ENCODE peak calls at places on chromosomes 6 and 20, in nine cellular contexts. Q, K, P, C, M, A, I, O and N are unnamed samples.

GRCh38 chr20:53157443-53158408 is 185.6 kb downstream of the TSHZ2 start:
- DNase-seq in M (peak; percentile 5), A (no peak), Q (peak; percentile 46), P (no peak), I (peak; percentile 85), O (peak; percentile 20), C (peak; percentile 61), K (peak; percentile 2), N (peak; percentile 69)

GRCh38 chr20:53827996-53828672 is 234.5 kb upstream of the ZNF217 start:
- DNase-seq in C (peak; percentile 100), I (no peak), K (no peak), P (no peak), M (no peak), O (no peak), A (no peak), Q (no peak), N (no peak)

GRCh38 chr20:2108987-2109386 is 7.4 kb downstream of the STK35 start:
- DNase-seq in P (no peak), Q (no peak), O (no peak), I (no peak), C (peak; percentile 69), A (no peak), K (no peak), M (no peak), N (no peak)

GRCh38 chr6:56393615-56394612 is 146.5 kb upstream of the COL21A1 start:
- DNase-seq in Q (no peak), K (no peak), C (no peak), O (no peak), I (peak; percentile 10), M (no peak), A (no peak), P (no peak), N (no peak)

GRCh38 chr6:41167173-41167963 is 4.5 kb upstream of the TREM2 start:
- DNase-seq in P (no peak), Q (no peak), I (no peak), C (peak; percentile 16), K (no peak), M (no peak), O (no peak), A (no peak), N (peak; percentile 27)

GRCh38 chr20:12110711-12111110 is 193.0 kb downstream of the BTBD3 start:
- DNase-seq in C (peak; percentile 1), O (no peak), P (no peak), I (no peak), K (no peak), Q (no peak), A (no peak), M (no peak), N (peak; percentile 21)

GRCh38 chr6:318265-318890 is 26.1 kb downstream of the DUSP22 start:
- DNase-seq in O (no peak), I (peak; percentile 59), Q (no peak), M (no peak), A (no peak), K (no peak), C (no peak), P (no peak), N (no peak)

GRCh38 chr20:55354700-55355099 is 650.6 kb downstream of the CBLN4 start:
- DNase-seq in I (no peak), A (no peak), O (no peak), M (no peak), K (no peak), Q (no peak), C (no peak), P (no peak), N (no peak)

GRCh38 chr20:64106435-64106961 is 867 bp downstream of the NPBWR2 start:
- DNase-seq in K (no peak), P (no peak), I (no peak), Q (no peak), M (no peak), O (no peak), C (no peak), A (no peak), N (peak; percentile 2)

GRCh38 chr6:6931047-6932025 is 176.4 kb upstream of the RREB1 start:
- DNase-seq in K (no peak), Q (peak; percentile 66), O (no peak), M (no peak), I (peak; percentile 41), P (no peak), A (no peak), C (no peak), N (peak; percentile 47)

GRCh38 chr20:5153612-5154542 is 27.1 kb downstream of the CDS2 start:
- DNase-seq in A (no peak), C (peak; percentile 26), Q (no peak), P (no peak), I (no peak), M (no peak), O (no peak), K (no peak), N (no peak)

GRCh38 chr6:37052027-37052628 is 46.7 kb downstream of the FGD2 start:
- DNase-seq in P (no peak), C (no peak), K (no peak), O (no peak), Q (no peak), I (no peak), M (no peak), A (no peak), N (no peak)

GRCh38 chr20:36820073-36820472 is 46.5 kb upstream of the DSN1 start:
- DNase-seq in M (no peak), C (no peak), O (no peak), P (no peak), K (no peak), Q (no peak), I (no peak), A (no peak), N (no peak)

GRCh38 chr20:40331699-40332098 is 357.3 kb downstream of the MAFB start:
- DNase-seq in A (no peak), M (no peak), C (no peak), P (no peak), Q (no peak), O (no peak), K (no peak), I (no peak), N (no peak)

GRCh38 chr6:31728767-31729514 is at the start of gene DDAH2:
- DNase-seq in I (no peak), K (no peak), A (no peak), M (no peak), C (no peak), P (no peak), Q (no peak), O (no peak), N (no peak)

GRCh38 chr6:38234934-38235678 is 404.6 kb downstream of the BTBD9 start:
- DNase-seq in C (no peak), P (no peak), M (no peak), I (peak; percentile 72), Q (no peak), O (no peak), K (no peak), A (no peak), N (no peak)

GRCh38 chr20:6533321-6533720 is 234.2 kb upstream of the BMP2 start:
- DNase-seq in I (no peak), M (no peak), P (no peak), C (no peak), O (no peak), K (no peak), Q (no peak), A (no peak), N (no peak)

GRCh38 chr20:24148372-24148771 is 159.8 kb upstream of the GGTLC1 start:
- DNase-seq in I (peak; percentile 48), K (no peak), Q (peak; percentile 44), C (no peak), O (no peak), M (no peak), P (no peak), A (peak; percentile 7), N (peak; percentile 79)

GRCh38 chr6:124881898-124882579 is 80.2 kb upstream of the RNF217 start:
- DNase-seq in M (no peak), O (no peak), P (no peak), Q (no peak), K (no peak), A (no peak), C (peak; percentile 28), I (no peak), N (peak; percentile 4)

GRCh38 chr6:40713002-40713719 is 126.0 kb upstream of the LRFN2 start:
- DNase-seq in A (no peak), C (no peak), K (no peak), Q (no peak), M (no peak), O (no peak), P (no peak), I (no peak), N (peak; percentile 27)

GRCh38 chr6:83371428-83371827 is 59.4 kb downstream of the ME1 start:
- DNase-seq in C (peak; percentile 44), I (no peak), P (no peak), O (no peak), K (no peak), M (no peak), Q (no peak), A (no peak), N (no peak)

GRCh38 chr20:47666304-47666703 is 119.0 kb downstream of the SULF2 start:
- DNase-seq in I (no peak), K (no peak), A (no peak), O (no peak), M (no peak), P (no peak), C (no peak), Q (no peak), N (no peak)

GRCh38 chr20:15179426-15180190 is 842.2 kb upstream of the FLRT3 start:
- DNase-seq in Q (no peak), C (no peak), K (no peak), P (no peak), M (no peak), I (no peak), O (no peak), A (no peak), N (no peak)

GRCh38 chr6:31139599-31139998 is 733 bp upstream of the PSORS1C2 start:
- DNase-seq in M (no peak), O (no peak), P (no peak), I (no peak), A (no peak), C (peak; percentile 8), Q (no peak), K (no peak), N (no peak)

GRCh38 chr6:100979269-100979668 is 98.1 kb upstream of the ASCC3 start:
- DNase-seq in K (no peak), C (no peak), Q (no peak), P (no peak), O (no peak), A (no peak), M (no peak), I (no peak), N (no peak)

GRCh38 chr6:73538116-73538779 is 17.4 kb upstream of the EEF1A1 start:
- DNase-seq in K (no peak), A (no peak), Q (no peak), P (no peak), I (no peak), O (no peak), C (no peak), M (no peak), N (no peak)

GRCh38 chr6:132764370-132764769 is 6.7 kb upstream of the VNN2 start:
- DNase-seq in M (no peak), I (no peak), O (no peak), K (no peak), Q (no peak), P (no peak), C (peak; percentile 74), A (no peak), N (no peak)

GRCh38 chr20:1813101-1813529 is 82.1 kb upstream of the SIRPA start:
- DNase-seq in M (no peak), I (no peak), A (no peak), Q (no peak), O (no peak), C (peak; percentile 93), K (no peak), P (no peak), N (no peak)

GRCh38 chr6:147361582-147361981 is 146.9 kb upstream of the SAMD5 start:
- DNase-seq in Q (no peak), I (no peak), K (no peak), O (no peak), A (no peak), P (no peak), C (no peak), M (no peak), N (no peak)

GRCh38 chr6:150747155-150747554 is 118.3 kb upstream of the MTHFD1L start:
- DNase-seq in O (no peak), A (no peak), Q (no peak), P (no peak), C (no peak), M (no peak), K (no peak), I (no peak), N (no peak)

GRCh38 chr6:2790588-2790987 is 25.4 kb downstream of the WRNIP1 start:
- DNase-seq in C (peak; percentile 43), Q (peak; percentile 54), O (no peak), K (no peak), P (no peak), A (no peak), M (no peak), I (no peak), N (no peak)